ENCODE peak calls at places on chromosomes 11 and 22, in seven cellular contexts. B is fibroblast of lung, Y is PC-9, J is DND-41, V is neural progenitor cell, Q is MM.1S, R is GM23338. F is an unnamed sample.

GRCh38 chr11:16572946-16573345 is 165.5 kb upstream of the C11orf58 start:
- DNase-seq in B (no peak), Y (peak), J (no peak), V (no peak), Q (no peak), R (no peak), F (no peak)

GRCh38 chr11:14886509-14886908 is 5.5 kb downstream of the CYP2R1 start:
- DNase-seq in B (no peak), Y (no peak), J (no peak), V (no peak), Q (no peak), R (no peak), F (no peak)

GRCh38 chr11:112968988-112969714 is 7.9 kb downstream of the NCAM1 start:
- DNase-seq in B (peak), Y (no peak), J (no peak), V (no peak), Q (peak), R (no peak), F (no peak)

GRCh38 chr11:65381721-65382035 is 768 bp downstream of the SLC25A45 start:
- DNase-seq in B (peak), Y (peak), J (no peak), V (no peak), Q (no peak), R (no peak), F (peak)

GRCh38 chr22:48569476-48570233 is 1258.0 kb downstream of the BRD1 start:
- DNase-seq in B (no peak), Y (no peak), J (no peak), V (no peak), Q (no peak), R (no peak), F (no peak)

GRCh38 chr11:65425971-65426838 is 3.6 kb downstream of the NEAT1 start:
- DNase-seq in B (peak), Y (peak), J (no peak), V (no peak), Q (peak), R (no peak), F (peak)

GRCh38 chr11:103940542-103940941 is 95.9 kb upstream of the DDI1 start:
- DNase-seq in B (no peak), Y (peak), J (no peak), V (no peak), Q (no peak), R (no peak), F (peak)

GRCh38 chr22:20982563-20982882 is 426 bp downstream of the LZTR1 start:
- DNase-seq in B (no peak), Y (no peak), J (no peak), V (no peak), Q (no peak), R (no peak), F (no peak)

GRCh38 chr11:125802387-125802786 is 14.5 kb downstream of the PATE3 start:
- DNase-seq in B (no peak), Y (no peak), J (no peak), V (no peak), Q (no peak), R (no peak), F (no peak)

GRCh38 chr22:49853981-49854791 is 542 bp downstream of the ZBED4 start:
- DNase-seq in B (peak), Y (no peak), J (peak), V (peak), Q (peak), R (peak), F (peak)

GRCh38 chr22:46125816-46126770 is 24.2 kb upstream of the PPARA start:
- DNase-seq in B (no peak), Y (no peak), J (no peak), V (no peak), Q (no peak), R (no peak), F (no peak)

GRCh38 chr22:38467438-38467903 is 425 bp upstream of the KDELR3 start:
- DNase-seq in B (no peak), Y (no peak), J (no peak), V (no peak), Q (no peak), R (peak), F (no peak)

GRCh38 chr11:113377606-113378005 is 10.0 kb upstream of the ANKK1 start:
- DNase-seq in B (no peak), Y (no peak), J (no peak), V (no peak), Q (no peak), R (no peak), F (no peak)

GRCh38 chr11:103110406-103110805 is 1.2 kb downstream of the DYNC2H1 start:
- DNase-seq in B (peak), Y (no peak), J (no peak), V (no peak), Q (no peak), R (no peak), F (peak)

GRCh38 chr22:41913842-41914534 is 886 bp downstream of the SHISA8 start:
- DNase-seq in B (no peak), Y (no peak), J (no peak), V (peak), Q (no peak), R (peak), F (no peak)

GRCh38 chr11:110295487-110296225 is 758 bp downstream of the RDX start:
- DNase-seq in B (peak), Y (peak), J (no peak), V (peak), Q (peak), R (peak), F (peak)

GRCh38 chr11:112300094-112300786 is 39.6 kb upstream of the PLET1 start:
- DNase-seq in B (no peak), Y (no peak), J (no peak), V (no peak), Q (no peak), R (peak), F (no peak)

GRCh38 chr11:45150943-45151342 is 4.5 kb downstream of the PRDM11 start:
- DNase-seq in B (no peak), Y (no peak), J (no peak), V (no peak), Q (no peak), R (no peak), F (no peak)

GRCh38 chr11:114180301-114181055 is 115.7 kb upstream of the NNMT start:
- DNase-seq in B (peak), Y (no peak), J (no peak), V (peak), Q (peak), R (peak), F (peak)

GRCh38 chr22:42621505-42622002 is 6.9 kb upstream of the POLDIP3 start:
- DNase-seq in B (peak), Y (no peak), J (peak), V (peak), Q (peak), R (peak), F (peak)

GRCh38 chr11:30019481-30019880 is 2.7 kb upstream of the KCNA4 start:
- DNase-seq in B (no peak), Y (no peak), J (no peak), V (no peak), Q (no peak), R (no peak), F (no peak)

GRCh38 chr11:69923196-69923595 is 104.0 kb upstream of the FGF3 start:
- DNase-seq in B (no peak), Y (no peak), J (no peak), V (no peak), Q (no peak), R (no peak), F (no peak)

GRCh38 chr11:14148653-14149273 is 186.2 kb downstream of the SPON1 start:
- DNase-seq in B (peak), Y (peak), J (no peak), V (peak), Q (peak), R (peak), F (peak)

GRCh38 chr11:9565822-9566560 is 7.5 kb upstream of the WEE1 start:
- DNase-seq in B (peak), Y (peak), J (no peak), V (peak), Q (peak), R (peak), F (peak)

GRCh38 chr11:86459682-86460460 is 85.2 kb downstream of the CCDC81 start:
- DNase-seq in B (peak), Y (peak), J (no peak), V (no peak), Q (no peak), R (peak), F (peak)

GRCh38 chr22:46425011-46425410 is 89.5 kb downstream of the TRMU start:
- DNase-seq in B (no peak), Y (peak), J (no peak), V (no peak), Q (no peak), R (no peak), F (peak)

GRCh38 chr11:17256512-17256911 is 20.0 kb upstream of the NUCB2 start:
- DNase-seq in B (peak), Y (peak), J (no peak), V (no peak), Q (no peak), R (no peak), F (peak)

GRCh38 chr11:132686827-132687370 is 845.4 kb downstream of the OPCML start:
- DNase-seq in B (no peak), Y (no peak), J (no peak), V (no peak), Q (no peak), R (no peak), F (no peak)

GRCh38 chr22:48257690-48258065 is 1495.2 kb downstream of the TBC1D22A start:
- DNase-seq in B (no peak), Y (no peak), J (no peak), V (no peak), Q (no peak), R (no peak), F (no peak)

GRCh38 chr11:14506532-14506931 is 6.9 kb upstream of the COPB1 start:
- DNase-seq in B (peak), Y (no peak), J (no peak), V (no peak), Q (no peak), R (no peak), F (peak)

GRCh38 chr11:93059074-93059957 is 89.9 kb downstream of the MTNR1B start:
- DNase-seq in B (peak), Y (no peak), J (no peak), V (peak), Q (no peak), R (no peak), F (no peak)
- TF ChIP-seq EZH2 in B (no peak), Y (no peak), J (no peak), V (no peak), Q (no peak), R (no peak), F (no peak)

GRCh38 chr11:46388619-46389449 is 2.7 kb downstream of the CHRM4 start:
- DNase-seq in B (no peak), Y (peak), J (no peak), V (peak), Q (no peak), R (peak), F (no peak)
- TF ChIP-seq EZH2 in B (peak), Y (no peak), J (no peak), V (no peak), Q (no peak), R (no peak), F (no peak)

DNA sequence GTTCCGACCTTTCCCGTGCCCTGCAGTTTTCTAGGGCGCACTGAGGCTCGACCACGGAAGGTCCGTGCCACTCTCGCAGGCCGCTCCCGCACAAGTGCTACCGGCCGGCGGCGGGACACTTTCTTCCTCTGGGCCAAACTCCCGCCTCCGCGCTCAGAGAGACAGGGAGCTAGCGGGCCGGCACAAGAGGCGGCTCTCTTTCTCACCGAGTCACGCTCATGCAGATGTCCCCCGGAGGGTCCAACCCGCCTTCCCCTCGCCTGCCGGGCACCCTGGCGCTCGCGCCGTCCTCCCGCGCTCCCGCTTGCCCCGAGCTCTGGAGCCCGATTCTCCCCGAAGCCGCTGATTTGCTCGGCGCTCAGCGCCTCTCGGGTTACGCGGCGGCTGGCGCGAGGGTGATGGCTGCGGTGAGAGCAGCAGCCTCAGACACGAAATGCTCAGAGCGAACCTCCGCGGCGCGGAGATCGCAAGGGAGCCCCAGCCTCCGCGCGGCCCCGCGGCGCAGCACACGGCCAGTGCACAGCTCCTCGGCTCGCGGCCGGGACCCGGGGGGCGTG is 1.0 kb downstream of the LMO1 start:
- DNase-seq in B (peak), Y (no peak), J (no peak), V (peak), Q (peak), R (peak), F (peak)
- TF ChIP-seq EZH2 in B (peak), Y (no peak), J (no peak), V (peak), Q (peak), R (peak), F (peak)

GRCh38 chr22:27612075-27612474 is 189.5 kb downstream of the MN1 start:
- DNase-seq in B (no peak), Y (no peak), J (no peak), V (no peak), Q (no peak), R (no peak), F (no peak)

GRCh38 chr22:27615408-27615807 is 186.1 kb downstream of the MN1 start:
- DNase-seq in B (no peak), Y (no peak), J (no peak), V (no peak), Q (no peak), R (no peak), F (no peak)

GRCh38 chr22:27616033-27616432 is 185.5 kb downstream of the MN1 start:
- DNase-seq in B (no peak), Y (no peak), J (no peak), V (no peak), Q (no peak), R (no peak), F (no peak)

GRCh38 chr22:27613099-27614089 is 188.2 kb downstream of the MN1 start:
- DNase-seq in B (no peak), Y (no peak), J (no peak), V (no peak), Q (no peak), R (no peak), F (no peak)

GRCh38 chr22:27614291-27615007 is 187.1 kb downstream of the MN1 start:
- DNase-seq in B (no peak), Y (no peak), J (no peak), V (no peak), Q (no peak), R (no peak), F (no peak)
- TF ChIP-seq EZH2 in B (peak), Y (no peak), J (no peak), V (no peak), Q (no peak), R (no peak), F (no peak)

GRCh38 chr11:130428692-130429681 is 578 bp upstream of the ADAMTS8 start:
- DNase-seq in B (peak), Y (no peak), J (no peak), V (peak), Q (no peak), R (peak), F (no peak)
- TF ChIP-seq EZH2 in B (peak), Y (peak), J (no peak), V (peak), Q (peak), R (peak), F (peak)

GRCh38 chr11:75525433-75526191 is at the start of gene GDPD5:
- DNase-seq in B (peak), Y (peak), J (peak), V (peak), Q (peak), R (peak), F (peak)
- TF ChIP-seq EZH2 in B (no peak), Y (no peak), J (no peak), V (no peak), Q (no peak), R (no peak), F (no peak)